ENCODE peak calls at places on chromosome 10, in eight cellular contexts. One of them, this sample, is unnamed.

GRCh38 chr10:110993024-110993693 is 73.8 kb downstream of the SHOC2 start:
- DNase-seq in kidney: no peak
- DNase-seq in astrocyte of the spinal cord: peak; percentile 90
- DNase-seq in cardiac muscle cell: peak; percentile 70
- DNase-seq in stomach: no peak
- DNase-seq in BE2C: no peak
- DNase-seq in PC-3: peak; percentile 64
- DNase-seq in CD8-positive, alpha-beta T cell: peak; percentile 19
- DNase-seq in this sample: no peak

GRCh38 chr10:77163670-77164348 is 473.8 kb downstream of the KCNMA1 start:
- DNase-seq in PC-3: peak; percentile 100
- DNase-seq in CD8-positive, alpha-beta T cell: no peak
- DNase-seq in BE2C: peak; percentile 80
- DNase-seq in astrocyte of the spinal cord: peak; percentile 95
- DNase-seq in cardiac muscle cell: peak; percentile 92
- DNase-seq in stomach: no peak
- DNase-seq in kidney: no peak
- DNase-seq in this sample: no peak

GRCh38 chr10:79159785-79160184 is 91.0 kb downstream of the ZMIZ1 start:
- DNase-seq in BE2C: peak; percentile 75
- DNase-seq in kidney: no peak
- DNase-seq in astrocyte of the spinal cord: peak; percentile 73
- DNase-seq in stomach: no peak
- DNase-seq in CD8-positive, alpha-beta T cell: no peak
- DNase-seq in cardiac muscle cell: peak; percentile 85
- DNase-seq in PC-3: no peak
- DNase-seq in this sample: no peak

GRCh38 chr10:35925511-35925910 is 283.4 kb upstream of the FZD8 start:
- DNase-seq in stomach: no peak
- DNase-seq in PC-3: peak; percentile 79
- DNase-seq in cardiac muscle cell: peak; percentile 25
- DNase-seq in kidney: no peak
- DNase-seq in BE2C: no peak
- DNase-seq in astrocyte of the spinal cord: no peak
- DNase-seq in CD8-positive, alpha-beta T cell: no peak
- DNase-seq in this sample: no peak

GRCh38 chr10:122487231-122487765 is 25.9 kb downstream of the HTRA1 start:
- DNase-seq in PC-3: no peak
- DNase-seq in BE2C: peak; percentile 30
- DNase-seq in cardiac muscle cell: no peak
- DNase-seq in astrocyte of the spinal cord: peak; percentile 43
- DNase-seq in stomach: no peak
- DNase-seq in kidney: no peak
- DNase-seq in CD8-positive, alpha-beta T cell: no peak
- DNase-seq in this sample: no peak

GRCh38 chr10:110872145-110872983 is 636 bp downstream of the PDCD4 start:
- DNase-seq in kidney: peak; percentile 93
- DNase-seq in BE2C: peak; percentile 88
- DNase-seq in stomach: peak; percentile 62
- DNase-seq in cardiac muscle cell: peak; percentile 87
- DNase-seq in astrocyte of the spinal cord: peak; percentile 84
- DNase-seq in PC-3: peak; percentile 43
- DNase-seq in CD8-positive, alpha-beta T cell: peak; percentile 87
- DNase-seq in this sample: no peak

GRCh38 chr10:24851595-24851994 is 100.8 kb downstream of the PRTFDC1 start:
- DNase-seq in CD8-positive, alpha-beta T cell: no peak
- DNase-seq in BE2C: no peak
- DNase-seq in PC-3: no peak
- DNase-seq in kidney: no peak
- DNase-seq in stomach: peak; percentile 81
- DNase-seq in cardiac muscle cell: peak; percentile 53
- DNase-seq in astrocyte of the spinal cord: peak; percentile 87
- DNase-seq in this sample: no peak

GRCh38 chr10:32379314-32379949 is 32.5 kb upstream of the EPC1 start:
- DNase-seq in BE2C: no peak
- DNase-seq in astrocyte of the spinal cord: peak; percentile 79
- DNase-seq in stomach: no peak
- DNase-seq in CD8-positive, alpha-beta T cell: peak; percentile 25
- DNase-seq in kidney: no peak
- DNase-seq in PC-3: peak; percentile 93
- DNase-seq in cardiac muscle cell: peak; percentile 74
- DNase-seq in this sample: peak; percentile 42

GRCh38 chr10:114795039-114795438 is 26.5 kb upstream of the FHIP2A start:
- DNase-seq in kidney: no peak
- DNase-seq in stomach: no peak
- DNase-seq in BE2C: peak; percentile 16
- DNase-seq in cardiac muscle cell: no peak
- DNase-seq in PC-3: no peak
- DNase-seq in astrocyte of the spinal cord: no peak
- DNase-seq in CD8-positive, alpha-beta T cell: no peak
- DNase-seq in this sample: no peak

GRCh38 chr10:124249812-124250432 is 156.5 kb upstream of the CHST15 start:
- DNase-seq in BE2C: no peak
- DNase-seq in astrocyte of the spinal cord: no peak
- DNase-seq in cardiac muscle cell: no peak
- DNase-seq in stomach: peak; percentile 18
- DNase-seq in PC-3: peak; percentile 5
- DNase-seq in CD8-positive, alpha-beta T cell: no peak
- DNase-seq in kidney: no peak
- DNase-seq in this sample: no peak

GRCh38 chr10:116287906-116288501 is 15.0 kb upstream of the GFRA1 start:
- DNase-seq in PC-3: peak; percentile 40
- DNase-seq in BE2C: peak; percentile 26
- DNase-seq in CD8-positive, alpha-beta T cell: no peak
- DNase-seq in astrocyte of the spinal cord: peak; percentile 72
- DNase-seq in stomach: no peak
- DNase-seq in kidney: no peak
- DNase-seq in cardiac muscle cell: peak; percentile 70
- DNase-seq in this sample: peak; percentile 23

GRCh38 chr10:35447693-35448407 is 111.5 kb downstream of the CCNY start:
- DNase-seq in CD8-positive, alpha-beta T cell: no peak
- DNase-seq in PC-3: peak; percentile 91
- DNase-seq in cardiac muscle cell: peak; percentile 91
- DNase-seq in astrocyte of the spinal cord: peak; percentile 72
- DNase-seq in kidney: no peak
- DNase-seq in stomach: peak; percentile 51
- DNase-seq in BE2C: peak; percentile 25
- DNase-seq in this sample: no peak

GRCh38 chr10:58063854-58064480 is 203.7 kb downstream of the IPMK start:
- DNase-seq in CD8-positive, alpha-beta T cell: no peak
- DNase-seq in PC-3: no peak
- DNase-seq in stomach: no peak
- DNase-seq in cardiac muscle cell: no peak
- DNase-seq in kidney: no peak
- DNase-seq in astrocyte of the spinal cord: no peak
- DNase-seq in BE2C: no peak
- DNase-seq in this sample: no peak

GRCh38 chr10:72818076-72818475 is 75.5 kb upstream of the OIT3 start:
- DNase-seq in stomach: no peak
- DNase-seq in cardiac muscle cell: no peak
- DNase-seq in kidney: no peak
- DNase-seq in PC-3: no peak
- DNase-seq in BE2C: no peak
- DNase-seq in CD8-positive, alpha-beta T cell: no peak
- DNase-seq in astrocyte of the spinal cord: no peak
- DNase-seq in this sample: no peak

GRCh38 chr10:74118794-74119193 is 31.8 kb downstream of the AP3M1 start:
- DNase-seq in stomach: no peak
- DNase-seq in BE2C: no peak
- DNase-seq in astrocyte of the spinal cord: no peak
- DNase-seq in CD8-positive, alpha-beta T cell: no peak
- DNase-seq in cardiac muscle cell: no peak
- DNase-seq in kidney: no peak
- DNase-seq in PC-3: peak; percentile 93
- DNase-seq in this sample: no peak

GRCh38 chr10:67665491-67665890 is 30.5 kb downstream of the CTNNA3 start:
- DNase-seq in cardiac muscle cell: peak; percentile 2
- DNase-seq in kidney: no peak
- DNase-seq in CD8-positive, alpha-beta T cell: no peak
- DNase-seq in astrocyte of the spinal cord: no peak
- DNase-seq in stomach: no peak
- DNase-seq in PC-3: peak; percentile 87
- DNase-seq in BE2C: peak; percentile 8
- DNase-seq in this sample: no peak

GRCh38 chr10:68423522-68423921 is 16.4 kb upstream of the RUFY2 start:
- DNase-seq in cardiac muscle cell: no peak
- DNase-seq in PC-3: no peak
- DNase-seq in astrocyte of the spinal cord: no peak
- DNase-seq in CD8-positive, alpha-beta T cell: peak; percentile 49
- DNase-seq in stomach: no peak
- DNase-seq in BE2C: no peak
- DNase-seq in kidney: no peak
- DNase-seq in this sample: no peak

GRCh38 chr10:124741281-124741921 is 2.8 kb downstream of the FAM53B start:
- DNase-seq in stomach: peak; percentile 87
- DNase-seq in cardiac muscle cell: peak; percentile 85
- DNase-seq in CD8-positive, alpha-beta T cell: peak; percentile 80
- DNase-seq in kidney: peak; percentile 88
- DNase-seq in PC-3: peak; percentile 71
- DNase-seq in BE2C: peak; percentile 78
- DNase-seq in astrocyte of the spinal cord: peak; percentile 75
- DNase-seq in this sample: no peak

GRCh38 chr10:10540383-10540782 is 477.3 kb upstream of the CELF2 start:
- DNase-seq in CD8-positive, alpha-beta T cell: no peak
- DNase-seq in kidney: no peak
- DNase-seq in BE2C: no peak
- DNase-seq in astrocyte of the spinal cord: no peak
- DNase-seq in stomach: no peak
- DNase-seq in PC-3: no peak
- DNase-seq in cardiac muscle cell: no peak
- DNase-seq in this sample: no peak

DNA sequence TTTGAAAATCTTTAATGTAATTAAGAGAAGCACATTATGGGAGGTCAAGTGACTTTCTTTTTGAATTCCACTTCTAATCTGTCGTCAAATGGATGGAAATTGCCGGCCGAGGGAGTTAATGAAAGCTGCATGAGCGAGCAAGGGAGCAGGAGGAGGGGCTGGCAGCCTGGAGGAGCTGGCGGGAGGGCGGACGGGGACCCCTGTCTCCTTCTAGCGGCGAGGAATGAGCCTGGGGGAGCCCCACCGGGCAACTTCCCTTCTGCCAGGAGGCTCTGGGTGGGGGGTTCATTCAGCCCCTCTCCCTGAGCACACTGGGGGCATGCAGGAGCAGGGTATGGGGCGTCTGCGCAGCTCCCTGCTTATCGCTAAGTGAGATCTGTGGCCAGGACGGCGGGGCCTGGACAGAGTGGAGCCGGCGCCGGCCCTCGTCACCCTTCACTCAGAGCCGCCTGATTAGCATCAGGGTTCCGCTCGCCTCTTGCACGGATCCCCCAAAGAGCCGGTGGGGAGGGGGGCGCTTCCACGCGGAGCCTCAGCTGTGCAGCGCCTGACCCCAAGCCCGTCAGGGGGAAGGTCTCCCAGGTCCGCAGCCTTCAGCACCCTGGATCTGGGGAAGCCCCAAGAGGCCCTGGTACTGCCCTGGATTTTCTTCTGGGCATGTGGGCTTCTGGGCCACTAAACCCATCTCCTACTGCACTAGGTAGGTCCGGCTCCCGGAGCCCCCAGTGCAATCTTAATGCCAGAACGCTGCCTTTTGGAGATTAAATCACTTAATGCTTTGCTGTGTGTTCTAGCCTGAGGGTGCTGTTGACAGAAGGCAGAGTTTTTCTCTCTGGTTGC is 680.8 kb downstream of the LRMDA start:
- DNase-seq in CD8-positive, alpha-beta T cell: no peak
- DNase-seq in astrocyte of the spinal cord: no peak
- DNase-seq in stomach: no peak
- DNase-seq in PC-3: no peak
- DNase-seq in BE2C: peak; percentile 72
- DNase-seq in kidney: peak; percentile 67
- DNase-seq in cardiac muscle cell: no peak
- DNase-seq in this sample: no peak
- H3K4me3 ChIP-seq in CD8-positive, alpha-beta T cell: no peak overlapping the region
- H3K4me3 ChIP-seq in astrocyte of the spinal cord: no peak overlapping the region
- H3K4me3 ChIP-seq in stomach: peak overlapping the region; percentile 1
- H3K4me3 ChIP-seq in PC-3: no peak overlapping the region
- H3K4me3 ChIP-seq in BE2C: peak overlapping the region; percentile 55
- H3K4me3 ChIP-seq in kidney: no peak overlapping the region
- H3K4me3 ChIP-seq in cardiac muscle cell: peak overlapping the region; percentile 1
- H3K4me3 ChIP-seq in this sample: no peak overlapping the region

GRCh38 chr10:62081322-62081945 is 179.9 kb downstream of the ARID5B start:
- DNase-seq in stomach: no peak
- DNase-seq in PC-3: peak; percentile 56
- DNase-seq in astrocyte of the spinal cord: peak; percentile 25
- DNase-seq in BE2C: no peak
- DNase-seq in CD8-positive, alpha-beta T cell: no peak
- DNase-seq in cardiac muscle cell: no peak
- DNase-seq in kidney: no peak
- DNase-seq in this sample: no peak

GRCh38 chr10:62083868-62084267 is 182.4 kb downstream of the ARID5B start:
- DNase-seq in astrocyte of the spinal cord: peak; percentile 80
- DNase-seq in stomach: peak; percentile 71
- DNase-seq in CD8-positive, alpha-beta T cell: no peak
- DNase-seq in kidney: no peak
- DNase-seq in BE2C: peak; percentile 70
- DNase-seq in cardiac muscle cell: peak; percentile 92
- DNase-seq in PC-3: peak; percentile 85
- DNase-seq in this sample: no peak

GRCh38 chr10:62083413-62083794 is 181.9 kb downstream of the ARID5B start:
- DNase-seq in BE2C: no peak
- DNase-seq in CD8-positive, alpha-beta T cell: no peak
- DNase-seq in astrocyte of the spinal cord: peak; percentile 58
- DNase-seq in cardiac muscle cell: peak; percentile 70
- DNase-seq in stomach: no peak
- DNase-seq in PC-3: peak; percentile 55
- DNase-seq in kidney: no peak
- DNase-seq in this sample: no peak

GRCh38 chr10:62082270-62082669 is 180.8 kb downstream of the ARID5B start:
- DNase-seq in cardiac muscle cell: no peak
- DNase-seq in kidney: no peak
- DNase-seq in PC-3: no peak
- DNase-seq in astrocyte of the spinal cord: no peak
- DNase-seq in CD8-positive, alpha-beta T cell: no peak
- DNase-seq in BE2C: no peak
- DNase-seq in stomach: no peak
- DNase-seq in this sample: no peak

GRCh38 chr10:62082729-62083412 is 181.4 kb downstream of the ARID5B start:
- DNase-seq in cardiac muscle cell: peak; percentile 83
- DNase-seq in kidney: no peak
- DNase-seq in BE2C: no peak
- DNase-seq in astrocyte of the spinal cord: peak; percentile 67
- DNase-seq in stomach: no peak
- DNase-seq in PC-3: peak; percentile 69
- DNase-seq in CD8-positive, alpha-beta T cell: peak; percentile 9
- DNase-seq in this sample: no peak
- H3K4me3 ChIP-seq in cardiac muscle cell: no peak overlapping the region
- H3K4me3 ChIP-seq in kidney: peak overlapping the region; percentile 26
- H3K4me3 ChIP-seq in BE2C: peak overlapping the region; percentile 8
- H3K4me3 ChIP-seq in astrocyte of the spinal cord: no peak overlapping the region
- H3K4me3 ChIP-seq in stomach: no peak overlapping the region
- H3K4me3 ChIP-seq in PC-3: peak overlapping the region; percentile 24
- H3K4me3 ChIP-seq in CD8-positive, alpha-beta T cell: no peak overlapping the region
- H3K4me3 ChIP-seq in this sample: no peak overlapping the region

GRCh38 chr10:99930731-99931550 is 78.8 kb downstream of the DNMBP start:
- DNase-seq in PC-3: peak; percentile 77
- DNase-seq in stomach: peak; percentile 91
- DNase-seq in kidney: no peak
- DNase-seq in BE2C: no peak
- DNase-seq in cardiac muscle cell: no peak
- DNase-seq in astrocyte of the spinal cord: peak; percentile 47
- DNase-seq in CD8-positive, alpha-beta T cell: no peak
- DNase-seq in this sample: peak; percentile 90
- H3K4me3 ChIP-seq in PC-3: peak overlapping the region; percentile 35
- H3K4me3 ChIP-seq in stomach: peak overlapping the region; percentile 47
- H3K4me3 ChIP-seq in kidney: peak overlapping the region; percentile 64
- H3K4me3 ChIP-seq in BE2C: no peak overlapping the region
- H3K4me3 ChIP-seq in cardiac muscle cell: no peak overlapping the region
- H3K4me3 ChIP-seq in astrocyte of the spinal cord: no peak overlapping the region
- H3K4me3 ChIP-seq in CD8-positive, alpha-beta T cell: no peak overlapping the region
- H3K4me3 ChIP-seq in this sample: peak overlapping the region; percentile 54

GRCh38 chr10:14153570-14154055 is 177.1 kb downstream of the FRMD4A start:
- DNase-seq in CD8-positive, alpha-beta T cell: no peak
- DNase-seq in stomach: no peak
- DNase-seq in PC-3: no peak
- DNase-seq in cardiac muscle cell: peak; percentile 21
- DNase-seq in astrocyte of the spinal cord: peak; percentile 7
- DNase-seq in BE2C: peak; percentile 24
- DNase-seq in kidney: peak; percentile 59
- DNase-seq in this sample: no peak
- H3K4me3 ChIP-seq in CD8-positive, alpha-beta T cell: no peak overlapping the region
- H3K4me3 ChIP-seq in stomach: no peak overlapping the region
- H3K4me3 ChIP-seq in PC-3: no peak overlapping the region
- H3K4me3 ChIP-seq in cardiac muscle cell: no peak overlapping the region
- H3K4me3 ChIP-seq in astrocyte of the spinal cord: no peak overlapping the region
- H3K4me3 ChIP-seq in BE2C: peak overlapping the region; percentile 31
- H3K4me3 ChIP-seq in kidney: peak overlapping the region; percentile 30
- H3K4me3 ChIP-seq in this sample: no peak overlapping the region